ENCODE peak calls at places on chromosomes 12 and 14, in four cellular contexts. U, S, F and A are unnamed samples.

GRCh38 chr12:7970475-7971252 is 34.7 kb upstream of the SLC2A3 start:
- DNase-seq in S (peak), U (peak), F (peak), A (peak)

GRCh38 chr14:76450476-76450875 is 74.5 kb downstream of the ESRRB start:
- DNase-seq in S (no peak), F (no peak), U (no peak), A (no peak)

GRCh38 chr14:72688990-72689677 is 204.8 kb downstream of the DPF3 start:
- DNase-seq in U (no peak), S (no peak), F (no peak), A (no peak)

GRCh38 chr14:91817566-91818325 is 49.6 kb downstream of the TC2N start:
- DNase-seq in S (no peak), U (no peak), F (peak), A (peak)

GRCh38 chr12:92457458-92458195 is 245.2 kb upstream of the PLEKHG7 start:
- DNase-seq in S (no peak), U (no peak), F (no peak), A (no peak)

GRCh38 chr12:4449862-4450222 is 4.2 kb upstream of the FGF6 start:
- DNase-seq in S (no peak), U (no peak), F (no peak), A (no peak)

GRCh38 chr12:127060310-127060847 is 1206.6 kb upstream of the TMEM132C start:
- DNase-seq in U (peak), S (no peak), F (no peak), A (no peak)

GRCh38 chr14:101369916-101370592 is 191.2 kb upstream of the DIO3 start:
- DNase-seq in S (no peak), U (no peak), F (no peak), A (no peak)

GRCh38 chr12:84701041-84701440 is 211.6 kb downstream of the SLC6A15 start:
- DNase-seq in F (no peak), U (no peak), S (no peak), A (no peak)

GRCh38 chr12:63752283-63752682 is 27.4 kb upstream of the RXYLT1 start:
- DNase-seq in S (no peak), U (no peak), F (no peak), A (no peak)

GRCh38 chr14:64400829-64401459 is 12.8 kb downstream of the MTHFD1 start:
- DNase-seq in S (no peak), U (no peak), F (no peak), A (no peak)

GRCh38 chr12:28121899-28122655 is 68.2 kb upstream of the CCDC91 start:
- DNase-seq in U (no peak), S (no peak), F (no peak), A (no peak)

GRCh38 chr14:94048676-94049624 is 22.8 kb downstream of the OTUB2 start:
- DNase-seq in F (no peak), U (no peak), S (no peak), A (no peak)

DNA sequence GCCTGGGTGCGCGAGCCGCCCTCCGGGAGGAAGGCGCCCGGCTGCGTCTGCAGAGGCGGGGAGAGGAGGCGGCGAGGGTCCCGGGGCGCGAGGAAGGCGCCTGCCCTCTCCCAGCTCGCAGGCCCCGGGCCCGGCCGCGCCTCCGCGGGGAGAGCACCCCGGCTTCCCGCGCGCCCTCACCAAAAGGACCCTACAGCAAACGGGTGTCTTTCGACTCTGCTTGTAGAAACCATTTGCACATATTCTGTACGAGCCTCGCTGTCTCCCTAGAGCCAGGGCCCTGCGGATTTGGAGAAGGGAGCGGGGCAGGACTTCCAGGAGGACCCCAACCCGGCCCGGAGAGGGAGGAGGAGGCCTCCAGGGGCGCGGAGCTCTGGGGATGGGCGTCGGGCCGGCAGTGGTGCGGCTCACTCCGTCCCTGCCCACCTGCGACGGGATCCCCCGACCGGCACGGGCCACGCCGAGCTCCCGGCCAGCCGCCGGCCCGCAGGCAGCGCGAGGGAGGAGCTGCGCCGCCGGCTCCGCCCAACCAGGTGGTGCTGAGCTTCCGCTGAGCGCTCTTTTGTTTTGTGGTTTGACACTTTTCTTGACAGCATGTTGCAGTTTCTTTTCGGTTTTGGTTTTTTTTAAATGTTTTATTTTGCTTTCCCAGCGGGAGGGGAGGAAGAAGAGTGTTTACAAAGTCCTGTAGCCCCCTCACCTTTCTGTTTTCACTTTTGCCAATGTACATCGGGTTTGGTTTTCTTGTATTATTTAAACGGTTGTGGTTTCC is 103.2 kb upstream of the FKBP4 start:
- DNase-seq in F (peak), S (peak), U (no peak), A (peak)
- TF ChIP-seq CREB1 in F (no peak), S (no peak), U (no peak), A (no peak)

DNA sequence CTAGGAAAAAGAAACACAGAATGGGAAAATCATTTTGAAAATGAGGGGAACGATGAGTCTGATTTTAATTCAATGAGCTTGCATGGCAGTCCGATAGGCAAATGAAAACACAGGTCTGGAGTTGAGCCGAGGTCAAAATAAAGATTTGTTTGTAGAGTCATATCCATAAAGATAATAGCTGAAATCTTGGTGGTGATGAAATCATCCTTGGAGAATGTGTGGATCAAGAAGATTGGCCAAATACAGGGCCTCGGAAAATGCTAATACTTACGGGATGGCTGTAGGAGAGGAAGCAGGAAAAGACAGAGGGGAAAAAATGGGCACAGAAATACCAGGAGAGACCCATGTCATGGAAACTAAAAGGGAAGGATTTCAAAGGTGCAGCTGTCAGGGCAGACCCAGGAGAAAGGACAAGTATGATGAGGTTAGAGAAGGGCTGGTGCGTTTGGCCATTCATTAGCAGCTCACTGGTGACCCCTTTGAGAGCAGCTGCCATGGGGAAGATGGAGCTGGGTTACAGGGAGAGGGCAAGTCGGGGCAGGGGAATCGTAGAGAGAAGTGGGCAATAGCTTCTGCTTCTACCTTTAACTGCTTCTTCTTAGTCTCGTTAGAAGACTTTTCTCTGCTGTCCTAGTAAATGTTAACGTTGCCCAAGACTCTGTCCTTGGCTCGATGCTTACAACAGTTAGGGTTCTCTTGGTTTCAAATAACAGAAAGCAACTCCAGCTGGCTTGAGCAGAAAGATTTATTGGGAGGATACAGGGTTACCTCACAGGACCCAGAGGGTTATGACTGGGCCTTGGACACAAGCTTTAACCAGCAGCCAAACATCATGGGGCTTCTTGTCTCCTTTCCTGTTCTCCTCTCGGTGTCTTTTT is 161.8 kb downstream of the EFCAB11 start:
- DNase-seq in U (no peak), S (no peak), F (no peak), A (no peak)
- TF ChIP-seq CREB1 in U (no peak), S (no peak), F (no peak), A (no peak)

GRCh38 chr12:104670439-104671406 is 214.0 kb downstream of the CHST11 start:
- DNase-seq in U (peak), S (no peak), F (peak), A (no peak)
- TF ChIP-seq CREB1 in U (no peak), S (no peak), F (no peak), A (no peak)

GRCh38 chr12:3233813-3234212 is 156.6 kb downstream of the TSPAN9 start:
- DNase-seq in U (no peak), F (no peak), S (no peak), A (no peak)

GRCh38 chr12:3237154-3237520 is 160.0 kb downstream of the TSPAN9 start:
- DNase-seq in F (no peak), U (no peak), S (no peak), A (no peak)

GRCh38 chr12:3241621-3242020 is 164.4 kb downstream of the TSPAN9 start:
- DNase-seq in F (no peak), U (no peak), S (no peak), A (no peak)

GRCh38 chr12:3238196-3238595 is 161.0 kb downstream of the TSPAN9 start:
- DNase-seq in U (no peak), F (no peak), S (no peak), A (no peak)

DNA sequence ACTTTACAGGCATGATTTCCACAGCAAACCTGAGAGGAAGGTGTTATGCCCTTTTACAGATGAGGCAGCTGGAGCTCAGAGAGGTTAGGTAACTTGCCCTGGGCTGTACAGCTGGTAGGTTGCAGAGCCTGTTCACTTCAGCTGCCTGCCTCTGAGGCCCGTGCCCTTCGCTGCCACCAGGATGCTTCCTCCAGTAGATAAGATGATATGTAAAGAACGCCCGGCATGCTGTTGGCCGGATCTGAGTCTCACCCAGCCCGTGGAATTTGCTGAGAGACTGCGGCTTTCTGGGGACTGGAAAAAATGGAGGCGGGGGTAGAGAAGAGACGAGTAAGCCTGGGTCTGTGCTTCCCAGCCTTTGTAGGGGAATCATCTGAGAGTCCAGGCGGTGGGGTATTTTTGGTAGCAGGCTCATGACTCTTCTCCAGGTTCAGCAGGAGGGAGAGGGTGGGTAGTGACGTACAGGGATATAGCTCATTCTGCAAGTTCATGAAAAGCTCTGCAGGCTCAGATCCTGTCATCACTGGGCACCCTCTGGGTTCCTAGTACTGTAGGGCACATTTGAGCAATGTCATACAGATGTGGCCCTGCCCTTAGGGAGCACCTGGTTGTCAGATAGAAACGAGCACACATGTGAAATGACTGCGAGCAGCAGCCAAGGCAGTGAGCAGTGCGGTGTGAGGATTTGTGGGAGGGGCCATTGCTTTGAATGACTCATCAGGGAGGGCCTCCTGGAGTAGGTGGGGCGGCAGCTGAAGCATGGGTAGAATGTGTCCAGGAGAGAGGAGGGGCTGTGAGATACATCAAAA is 159.4 kb downstream of the TSPAN9 start:
- DNase-seq in U (peak), F (no peak), S (peak), A (peak)
- TF ChIP-seq CREB1 in U (no peak), F (no peak), S (no peak), A (no peak)